ENCODE peak calls at places on chromosomes 11 and 22, in five cellular contexts. F is stomach, G is sigmoid colon, M is HCT116, P is K562. C is an unnamed sample.

GRCh38 chr22:29454186-29454745 is 15.9 kb downstream of the RFPL1 start:
- DNase-seq in M (no peak), F (no peak), G (peak; percentile 78), P (no peak), C (no peak)

GRCh38 chr11:86288776-86289507 is 13.1 kb upstream of the HIKESHI start:
- DNase-seq in F (no peak), M (no peak), P (peak; percentile 44), G (no peak), C (no peak)

GRCh38 chr22:26461188-26461810 is 22.3 kb downstream of the HPS4 start:
- DNase-seq in F (peak; percentile 71), P (peak; percentile 52), G (no peak), M (peak; percentile 18), C (peak; percentile 94)

GRCh38 chr11:117259417-117259816 is 26.9 kb downstream of the RNF214 start:
- DNase-seq in M (no peak), P (no peak), G (no peak), F (no peak), C (no peak)

GRCh38 chr22:46661221-46661851 is 41.1 kb downstream of the GRAMD4 start:
- DNase-seq in M (peak; percentile 62), F (no peak), P (no peak), G (no peak), C (no peak)

GRCh38 chr11:34926831-34927132 is 10.4 kb downstream of the PDHX start:
- DNase-seq in G (no peak), F (no peak), M (no peak), P (no peak), C (no peak)

GRCh38 chr11:44427432-44427831 is 117.5 kb upstream of the ALX4 start:
- DNase-seq in M (no peak), F (no peak), G (no peak), P (peak; percentile 64), C (peak; percentile 83)

GRCh38 chr22:45783690-45784089 is 112.1 kb downstream of the ATXN10 start:
- DNase-seq in M (no peak), G (no peak), F (no peak), P (no peak), C (no peak)

GRCh38 chr11:118606844-118607228 is 579 bp upstream of the PHLDB1 start:
- DNase-seq in F (peak; percentile 1), M (no peak), P (no peak), G (no peak), C (no peak)

GRCh38 chr22:19110064-19110458 is 12.2 kb downstream of the DGCR2 start:
- DNase-seq in M (no peak), P (peak; percentile 74), F (no peak), G (no peak), C (peak; percentile 41)

GRCh38 chr11:63871962-63872832 is 33.3 kb downstream of the MARK2 start:
- DNase-seq in F (peak; percentile 87), G (peak; percentile 93), P (peak; percentile 90), M (peak; percentile 60), C (peak; percentile 67)

GRCh38 chr11:14118047-14118446 is 155.5 kb downstream of the SPON1 start:
- DNase-seq in M (no peak), F (no peak), P (no peak), G (no peak), C (no peak)

GRCh38 chr11:114344494-114344893 is 48.3 kb downstream of the NNMT start:
- DNase-seq in P (no peak), M (no peak), F (no peak), G (no peak), C (no peak)

GRCh38 chr11:61482513-61482912 is 26.0 kb upstream of the LRRC10B start:
- DNase-seq in P (peak; percentile 75), G (no peak), M (no peak), F (no peak), C (peak; percentile 87)

GRCh38 chr11:86459002-86459385 is 84.3 kb downstream of the CCDC81 start:
- DNase-seq in F (no peak), G (no peak), P (no peak), M (no peak), C (no peak)

GRCh38 chr11:19380375-19380774 is 139.6 kb upstream of the E2F8 start:
- DNase-seq in G (no peak), M (peak; percentile 29), P (no peak), F (no peak), C (no peak)

GRCh38 chr11:46537121-46537520 is 56.7 kb downstream of the AMBRA1 start:
- DNase-seq in M (no peak), F (no peak), P (no peak), G (no peak), C (peak; percentile 74)
- TF ChIP-seq CTCF in M (no peak), F (no peak), P (no peak), G (no peak), C (peak; percentile 58)

GRCh38 chr11:134267466-134267865 is 8.7 kb upstream of the GLB1L3 start:
- DNase-seq in G (no peak), P (no peak), F (no peak), M (no peak), C (no peak)

GRCh38 chr11:134270250-134270714 is 5.9 kb upstream of the GLB1L3 start:
- DNase-seq in M (peak; percentile 22), G (no peak), F (no peak), P (peak; percentile 43), C (peak; percentile 83)

GRCh38 chr11:134266440-134266839 is 9.7 kb upstream of the GLB1L3 start:
- DNase-seq in M (no peak), F (no peak), G (no peak), P (no peak), C (no peak)

GRCh38 chr11:134266841-134267251 is 9.3 kb upstream of the GLB1L3 start:
- DNase-seq in G (no peak), M (no peak), F (no peak), P (no peak), C (peak; percentile 44)

DNA sequence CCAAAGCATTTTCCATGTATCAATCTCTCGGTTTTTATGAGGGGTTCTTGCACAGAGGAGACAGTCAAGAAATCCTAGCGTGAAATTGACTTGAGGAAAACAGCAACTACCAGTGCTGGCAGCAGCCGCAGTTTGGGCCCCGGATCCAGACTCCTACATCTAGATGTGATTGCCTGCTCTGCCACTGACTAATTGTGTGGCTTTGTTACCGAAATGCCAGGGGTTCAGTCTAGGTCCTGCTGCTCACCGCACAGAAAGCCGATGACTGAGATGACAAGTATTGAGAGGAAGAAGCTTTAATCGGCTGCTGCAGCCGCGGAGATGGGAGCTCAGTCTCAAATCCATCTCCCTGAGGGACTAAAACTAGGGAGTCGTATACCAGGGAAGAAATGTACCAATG is 8.2 kb upstream of the GLB1L3 start:
- DNase-seq in P (no peak), G (no peak), F (no peak), M (no peak), C (no peak)
- TF ChIP-seq POLR2AphosphoS5 in P (no peak), G (no peak), F (no peak), M (no peak), C (no peak)

DNA sequence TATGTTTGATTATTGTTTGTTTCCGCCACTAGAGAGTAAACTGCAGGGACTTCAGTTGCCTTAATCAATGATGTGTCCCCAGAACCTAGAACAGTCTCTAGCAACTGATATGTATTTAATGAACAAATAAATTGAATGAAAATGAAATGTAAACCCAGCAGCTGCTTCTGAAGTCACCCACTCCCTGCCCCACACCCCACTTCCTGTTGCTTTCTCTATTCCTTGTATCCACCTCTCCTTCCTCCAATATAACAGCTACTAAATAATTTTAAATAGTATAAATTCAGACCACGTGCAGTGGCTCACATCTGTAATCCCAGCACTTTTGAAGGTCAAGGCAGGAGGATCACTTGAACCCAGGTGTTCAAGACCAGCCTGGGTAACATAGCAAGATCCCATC is 15.8 kb downstream of the MYH9 start:
- DNase-seq in M (no peak), G (no peak), P (no peak), F (no peak), C (no peak)
- TF ChIP-seq CTCF in M (no peak), G (no peak), P (no peak), F (no peak), C (no peak)

GRCh38 chr11:67353317-67354313 is at the start of gene POLD4:
- DNase-seq in M (no peak), P (peak; percentile 98), F (peak; percentile 99), G (peak; percentile 99), C (peak; percentile 98)
- TF ChIP-seq POLR2AphosphoS5 in M (peak; percentile 79), P (peak; percentile 39), F (peak; percentile 82), G (peak; percentile 94), C (peak; percentile 79)

GRCh38 chr11:47216141-47216798 is 1.5 kb downstream of the DDB2 start:
- DNase-seq in M (peak; percentile 45), P (peak; percentile 38), F (peak; percentile 69), G (no peak), C (no peak)
- TF ChIP-seq CTCF in M (no peak), P (no peak), F (no peak), G (no peak), C (no peak)

DNA sequence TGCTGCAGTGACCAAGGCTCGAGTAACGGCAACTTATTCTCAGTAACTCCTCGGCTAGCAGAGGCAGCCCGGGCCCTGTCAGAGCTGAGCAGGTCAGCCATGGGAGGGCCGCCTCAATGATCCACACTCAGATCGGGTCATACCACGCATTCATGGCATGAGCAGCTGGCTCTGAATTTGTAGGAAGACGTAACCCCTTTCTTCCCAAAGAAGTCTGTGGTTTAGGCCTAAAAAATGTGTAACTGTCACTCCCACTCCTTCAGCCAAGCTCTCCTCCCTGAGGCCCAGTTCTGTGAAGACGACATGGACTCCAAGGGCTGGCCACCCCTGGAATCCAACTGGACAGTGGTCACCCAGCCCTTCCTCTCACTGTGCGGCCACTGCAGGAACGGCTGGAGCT is 30.0 kb downstream of the PPP2R1B start:
- DNase-seq in P (no peak), G (no peak), M (no peak), F (no peak), C (no peak)
- TF ChIP-seq POLR2AphosphoS5 in P (no peak), G (no peak), M (no peak), F (no peak), C (no peak)

DNA sequence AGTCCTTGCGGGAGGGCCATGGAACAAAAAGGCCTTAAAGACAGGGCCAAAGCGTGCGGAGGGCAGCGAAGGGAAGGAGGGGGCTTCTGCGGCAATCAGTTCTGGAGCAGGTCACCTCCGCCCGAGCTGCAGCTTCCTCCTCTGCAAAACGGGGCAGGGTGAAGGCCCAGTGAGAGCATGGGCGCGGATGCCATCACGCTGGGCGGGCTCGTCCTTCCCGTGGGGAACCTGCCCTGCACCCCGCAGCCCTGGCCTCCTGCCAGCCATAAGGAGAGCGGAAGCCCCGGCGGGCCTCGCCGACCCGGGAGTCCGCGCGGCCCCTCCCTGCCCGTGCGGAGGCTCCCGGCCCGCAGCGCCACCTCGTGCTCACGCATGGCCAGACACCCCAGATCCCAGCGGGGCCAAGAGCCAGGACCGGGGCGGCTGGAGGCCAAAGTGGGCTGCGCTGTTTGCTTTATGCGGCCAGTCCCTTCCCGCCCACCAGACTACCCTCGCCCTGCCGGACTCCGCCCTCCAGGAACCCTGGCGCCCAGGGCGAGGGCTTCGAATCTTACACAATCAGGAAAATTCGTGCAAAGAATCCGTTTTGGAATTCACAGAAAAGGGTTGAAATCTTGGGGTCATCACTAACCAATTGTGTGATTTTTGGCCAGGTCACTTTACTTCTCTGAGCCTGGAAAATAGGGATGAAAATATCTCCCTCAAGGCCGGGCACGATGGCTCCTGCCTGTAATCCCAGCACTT is 16.1 kb downstream of the TSKU start:
- DNase-seq in F (peak; percentile 86), G (peak; percentile 93), P (peak; percentile 92), M (no peak), C (peak; percentile 94)
- TF ChIP-seq CTCF in F (peak; percentile 93), G (peak; percentile 85), P (peak; percentile 88), M (peak; percentile 90), C (peak; percentile 92)